ENCODE peak calls at places on chromosome 1, in seven cellular contexts. One of them, this sample, is unnamed.

GRCh38 chr1:193417945-193418744 is 231.7 kb upstream of the B3GALT2 start:
- DNase-seq in astrocyte of the spinal cord: peak; percentile 61
- DNase-seq in lower lobe of right lung: no peak
- DNase-seq in HFFc6: peak; percentile 14
- DNase-seq in activated CD8-positive, alpha-beta T cell treated with anti-CD3 and anti-CD28 coated beads for 36 hours: no peak
- DNase-seq in RWPE1: peak; percentile 38
- DNase-seq in body of pancreas: no peak
- DNase-seq in this sample: no peak

GRCh38 chr1:58881471-58881994 is 97.7 kb upstream of the JUN start:
- DNase-seq in HFFc6: peak; percentile 71
- DNase-seq in RWPE1: peak; percentile 71
- DNase-seq in astrocyte of the spinal cord: peak; percentile 47
- DNase-seq in body of pancreas: peak; percentile 65
- DNase-seq in lower lobe of right lung: no peak
- DNase-seq in activated CD8-positive, alpha-beta T cell treated with anti-CD3 and anti-CD28 coated beads for 36 hours: peak; percentile 15
- DNase-seq in this sample: peak; percentile 79

GRCh38 chr1:50633465-50633864 is 210.2 kb upstream of the DMRTA2 start:
- DNase-seq in RWPE1: no peak
- DNase-seq in astrocyte of the spinal cord: no peak
- DNase-seq in body of pancreas: no peak
- DNase-seq in lower lobe of right lung: no peak
- DNase-seq in HFFc6: no peak
- DNase-seq in activated CD8-positive, alpha-beta T cell treated with anti-CD3 and anti-CD28 coated beads for 36 hours: no peak
- DNase-seq in this sample: peak; percentile 20

GRCh38 chr1:45843474-45843905 is 40.1 kb downstream of the MAST2 start:
- DNase-seq in lower lobe of right lung: no peak
- DNase-seq in astrocyte of the spinal cord: peak; percentile 56
- DNase-seq in HFFc6: no peak
- DNase-seq in RWPE1: peak; percentile 4
- DNase-seq in body of pancreas: no peak
- DNase-seq in activated CD8-positive, alpha-beta T cell treated with anti-CD3 and anti-CD28 coated beads for 36 hours: no peak
- DNase-seq in this sample: no peak

GRCh38 chr1:180981596-180982387 is 40.9 kb downstream of the STX6 start:
- DNase-seq in HFFc6: no peak
- DNase-seq in body of pancreas: no peak
- DNase-seq in lower lobe of right lung: no peak
- DNase-seq in astrocyte of the spinal cord: peak; percentile 78
- DNase-seq in activated CD8-positive, alpha-beta T cell treated with anti-CD3 and anti-CD28 coated beads for 36 hours: peak; percentile 83
- DNase-seq in RWPE1: no peak
- DNase-seq in this sample: no peak

GRCh38 chr1:192476802-192477298 is 98.7 kb upstream of the RGS1 start:
- DNase-seq in lower lobe of right lung: peak; percentile 43
- DNase-seq in RWPE1: no peak
- DNase-seq in body of pancreas: no peak
- DNase-seq in astrocyte of the spinal cord: peak; percentile 72
- DNase-seq in HFFc6: no peak
- DNase-seq in activated CD8-positive, alpha-beta T cell treated with anti-CD3 and anti-CD28 coated beads for 36 hours: peak; percentile 10
- DNase-seq in this sample: peak; percentile 43

GRCh38 chr1:69146303-69146702 is 421.4 kb upstream of the LRRC7 start:
- DNase-seq in astrocyte of the spinal cord: no peak
- DNase-seq in activated CD8-positive, alpha-beta T cell treated with anti-CD3 and anti-CD28 coated beads for 36 hours: no peak
- DNase-seq in lower lobe of right lung: no peak
- DNase-seq in HFFc6: no peak
- DNase-seq in RWPE1: no peak
- DNase-seq in body of pancreas: no peak
- DNase-seq in this sample: no peak

GRCh38 chr1:243336163-243336562 is 80.3 kb downstream of the SDCCAG8 start:
- DNase-seq in RWPE1: no peak
- DNase-seq in HFFc6: no peak
- DNase-seq in astrocyte of the spinal cord: no peak
- DNase-seq in activated CD8-positive, alpha-beta T cell treated with anti-CD3 and anti-CD28 coated beads for 36 hours: no peak
- DNase-seq in body of pancreas: no peak
- DNase-seq in lower lobe of right lung: no peak
- DNase-seq in this sample: no peak

GRCh38 chr1:240478536-240478935 is 133.4 kb downstream of the GREM2 start:
- DNase-seq in lower lobe of right lung: no peak
- DNase-seq in body of pancreas: no peak
- DNase-seq in astrocyte of the spinal cord: no peak
- DNase-seq in activated CD8-positive, alpha-beta T cell treated with anti-CD3 and anti-CD28 coated beads for 36 hours: no peak
- DNase-seq in HFFc6: no peak
- DNase-seq in RWPE1: no peak
- DNase-seq in this sample: no peak

GRCh38 chr1:66809736-66810326 is 8.8 kb upstream of the INSL5 start:
- DNase-seq in activated CD8-positive, alpha-beta T cell treated with anti-CD3 and anti-CD28 coated beads for 36 hours: no peak
- DNase-seq in astrocyte of the spinal cord: peak; percentile 62
- DNase-seq in body of pancreas: no peak
- DNase-seq in HFFc6: peak; percentile 13
- DNase-seq in RWPE1: no peak
- DNase-seq in lower lobe of right lung: no peak
- DNase-seq in this sample: no peak

GRCh38 chr1:147236959-147237791 is 5.3 kb upstream of the CHD1L start:
- DNase-seq in activated CD8-positive, alpha-beta T cell treated with anti-CD3 and anti-CD28 coated beads for 36 hours: no peak
- DNase-seq in body of pancreas: peak; percentile 35
- DNase-seq in lower lobe of right lung: no peak
- DNase-seq in astrocyte of the spinal cord: no peak
- DNase-seq in HFFc6: no peak
- DNase-seq in RWPE1: no peak
- DNase-seq in this sample: peak; percentile 41

GRCh38 chr1:92805216-92805615 is 20.3 kb upstream of the EVI5 start:
- DNase-seq in RWPE1: no peak
- DNase-seq in body of pancreas: no peak
- DNase-seq in HFFc6: no peak
- DNase-seq in astrocyte of the spinal cord: no peak
- DNase-seq in activated CD8-positive, alpha-beta T cell treated with anti-CD3 and anti-CD28 coated beads for 36 hours: no peak
- DNase-seq in lower lobe of right lung: no peak
- DNase-seq in this sample: no peak

GRCh38 chr1:19824541-19824940 is 9.5 kb upstream of the RNF186 start:
- DNase-seq in activated CD8-positive, alpha-beta T cell treated with anti-CD3 and anti-CD28 coated beads for 36 hours: peak; percentile 25
- DNase-seq in lower lobe of right lung: no peak
- DNase-seq in RWPE1: no peak
- DNase-seq in HFFc6: no peak
- DNase-seq in body of pancreas: no peak
- DNase-seq in astrocyte of the spinal cord: no peak
- DNase-seq in this sample: no peak

GRCh38 chr1:87330201-87330953 is 1.7 kb downstream of the LMO4 start:
- DNase-seq in lower lobe of right lung: no peak
- DNase-seq in astrocyte of the spinal cord: peak; percentile 47
- DNase-seq in RWPE1: peak; percentile 20
- DNase-seq in HFFc6: no peak
- DNase-seq in body of pancreas: peak; percentile 19
- DNase-seq in activated CD8-positive, alpha-beta T cell treated with anti-CD3 and anti-CD28 coated beads for 36 hours: peak; percentile 41
- DNase-seq in this sample: no peak

DNA sequence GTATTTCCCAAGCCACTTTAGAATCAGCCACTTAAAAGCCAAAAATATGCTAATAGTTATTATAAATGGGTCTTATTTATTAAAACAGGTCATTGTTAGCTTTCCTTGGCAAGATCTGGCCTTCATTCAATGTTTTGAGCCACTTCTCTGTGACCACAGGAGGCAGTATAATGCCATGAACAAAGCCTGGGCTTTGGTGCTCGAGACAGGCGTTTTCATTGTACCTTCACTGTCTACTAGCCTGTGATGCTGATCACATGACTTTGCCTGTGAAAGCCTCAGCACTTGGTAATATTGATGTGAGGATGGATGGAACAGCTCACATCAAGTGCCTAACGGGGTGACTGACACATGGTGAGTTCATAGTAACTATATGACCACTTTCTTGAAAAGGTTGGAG is 217.0 kb downstream of the RWDD3 start:
- DNase-seq in RWPE1: no peak
- DNase-seq in HFFc6: no peak
- DNase-seq in body of pancreas: peak; percentile 21
- DNase-seq in lower lobe of right lung: no peak
- DNase-seq in astrocyte of the spinal cord: no peak
- DNase-seq in activated CD8-positive, alpha-beta T cell treated with anti-CD3 and anti-CD28 coated beads for 36 hours: no peak
- DNase-seq in this sample: peak; percentile 12
- TF ChIP-seq CTCF in RWPE1: no peak
- TF ChIP-seq CTCF in HFFc6: no peak
- TF ChIP-seq CTCF in body of pancreas: peak; percentile 52
- TF ChIP-seq CTCF in lower lobe of right lung: no peak
- TF ChIP-seq CTCF in astrocyte of the spinal cord: no peak
- TF ChIP-seq CTCF in activated CD8-positive, alpha-beta T cell treated with anti-CD3 and anti-CD28 coated beads for 36 hours: no peak
- TF ChIP-seq CTCF in this sample: no peak

GRCh38 chr1:226916497-226916896 is 23.6 kb upstream of the COQ8A start:
- DNase-seq in RWPE1: no peak
- DNase-seq in activated CD8-positive, alpha-beta T cell treated with anti-CD3 and anti-CD28 coated beads for 36 hours: no peak
- DNase-seq in lower lobe of right lung: no peak
- DNase-seq in astrocyte of the spinal cord: no peak
- DNase-seq in body of pancreas: no peak
- DNase-seq in HFFc6: no peak
- DNase-seq in this sample: no peak

GRCh38 chr1:226920446-226920894 is 19.6 kb upstream of the COQ8A start:
- DNase-seq in body of pancreas: peak; percentile 86
- DNase-seq in lower lobe of right lung: no peak
- DNase-seq in activated CD8-positive, alpha-beta T cell treated with anti-CD3 and anti-CD28 coated beads for 36 hours: no peak
- DNase-seq in RWPE1: no peak
- DNase-seq in HFFc6: no peak
- DNase-seq in astrocyte of the spinal cord: no peak
- DNase-seq in this sample: no peak

GRCh38 chr1:226919995-226920394 is 20.1 kb upstream of the COQ8A start:
- DNase-seq in RWPE1: no peak
- DNase-seq in lower lobe of right lung: no peak
- DNase-seq in body of pancreas: no peak
- DNase-seq in activated CD8-positive, alpha-beta T cell treated with anti-CD3 and anti-CD28 coated beads for 36 hours: no peak
- DNase-seq in astrocyte of the spinal cord: no peak
- DNase-seq in HFFc6: no peak
- DNase-seq in this sample: no peak

GRCh38 chr1:226919587-226919986 is 20.5 kb upstream of the COQ8A start:
- DNase-seq in astrocyte of the spinal cord: no peak
- DNase-seq in activated CD8-positive, alpha-beta T cell treated with anti-CD3 and anti-CD28 coated beads for 36 hours: no peak
- DNase-seq in lower lobe of right lung: no peak
- DNase-seq in RWPE1: no peak
- DNase-seq in HFFc6: no peak
- DNase-seq in body of pancreas: no peak
- DNase-seq in this sample: no peak

DNA sequence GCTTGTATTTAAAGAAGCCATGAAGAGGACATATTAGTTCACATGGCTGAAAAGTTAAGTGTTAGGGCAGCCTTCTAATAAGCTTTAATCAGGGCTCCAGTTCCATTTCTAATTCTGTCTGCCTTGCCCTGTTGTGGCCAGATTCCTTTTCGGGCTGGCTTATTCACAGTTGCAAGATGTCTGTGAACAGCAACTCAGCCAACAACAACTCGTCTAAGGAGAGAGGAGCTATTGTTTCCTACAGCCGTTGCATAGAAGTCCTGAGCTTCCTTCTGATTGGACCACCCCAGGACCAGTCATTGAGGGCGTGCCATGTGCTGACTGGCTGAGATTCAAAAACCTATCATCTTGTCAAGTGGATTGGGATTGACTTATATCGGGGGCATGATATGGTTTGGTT is 18.6 kb upstream of the COQ8A start:
- DNase-seq in activated CD8-positive, alpha-beta T cell treated with anti-CD3 and anti-CD28 coated beads for 36 hours: no peak
- DNase-seq in astrocyte of the spinal cord: no peak
- DNase-seq in RWPE1: no peak
- DNase-seq in body of pancreas: no peak
- DNase-seq in HFFc6: no peak
- DNase-seq in lower lobe of right lung: no peak
- DNase-seq in this sample: no peak
- TF ChIP-seq CTCF in activated CD8-positive, alpha-beta T cell treated with anti-CD3 and anti-CD28 coated beads for 36 hours: no peak
- TF ChIP-seq CTCF in astrocyte of the spinal cord: no peak
- TF ChIP-seq CTCF in RWPE1: no peak
- TF ChIP-seq CTCF in body of pancreas: no peak
- TF ChIP-seq CTCF in HFFc6: no peak
- TF ChIP-seq CTCF in lower lobe of right lung: no peak
- TF ChIP-seq CTCF in this sample: no peak

GRCh38 chr1:48873944-48874343 is 97.3 kb upstream of the BEND5 start:
- DNase-seq in body of pancreas: no peak
- DNase-seq in HFFc6: no peak
- DNase-seq in activated CD8-positive, alpha-beta T cell treated with anti-CD3 and anti-CD28 coated beads for 36 hours: no peak
- DNase-seq in RWPE1: no peak
- DNase-seq in astrocyte of the spinal cord: no peak
- DNase-seq in lower lobe of right lung: no peak
- DNase-seq in this sample: no peak

GRCh38 chr1:48870596-48870995 is 93.9 kb upstream of the BEND5 start:
- DNase-seq in body of pancreas: no peak
- DNase-seq in activated CD8-positive, alpha-beta T cell treated with anti-CD3 and anti-CD28 coated beads for 36 hours: peak; percentile 47
- DNase-seq in HFFc6: no peak
- DNase-seq in RWPE1: no peak
- DNase-seq in lower lobe of right lung: no peak
- DNase-seq in astrocyte of the spinal cord: no peak
- DNase-seq in this sample: peak; percentile 32

GRCh38 chr1:48864913-48865312 is 88.2 kb upstream of the BEND5 start:
- DNase-seq in RWPE1: no peak
- DNase-seq in lower lobe of right lung: no peak
- DNase-seq in astrocyte of the spinal cord: no peak
- DNase-seq in HFFc6: no peak
- DNase-seq in activated CD8-positive, alpha-beta T cell treated with anti-CD3 and anti-CD28 coated beads for 36 hours: no peak
- DNase-seq in body of pancreas: no peak
- DNase-seq in this sample: no peak

DNA sequence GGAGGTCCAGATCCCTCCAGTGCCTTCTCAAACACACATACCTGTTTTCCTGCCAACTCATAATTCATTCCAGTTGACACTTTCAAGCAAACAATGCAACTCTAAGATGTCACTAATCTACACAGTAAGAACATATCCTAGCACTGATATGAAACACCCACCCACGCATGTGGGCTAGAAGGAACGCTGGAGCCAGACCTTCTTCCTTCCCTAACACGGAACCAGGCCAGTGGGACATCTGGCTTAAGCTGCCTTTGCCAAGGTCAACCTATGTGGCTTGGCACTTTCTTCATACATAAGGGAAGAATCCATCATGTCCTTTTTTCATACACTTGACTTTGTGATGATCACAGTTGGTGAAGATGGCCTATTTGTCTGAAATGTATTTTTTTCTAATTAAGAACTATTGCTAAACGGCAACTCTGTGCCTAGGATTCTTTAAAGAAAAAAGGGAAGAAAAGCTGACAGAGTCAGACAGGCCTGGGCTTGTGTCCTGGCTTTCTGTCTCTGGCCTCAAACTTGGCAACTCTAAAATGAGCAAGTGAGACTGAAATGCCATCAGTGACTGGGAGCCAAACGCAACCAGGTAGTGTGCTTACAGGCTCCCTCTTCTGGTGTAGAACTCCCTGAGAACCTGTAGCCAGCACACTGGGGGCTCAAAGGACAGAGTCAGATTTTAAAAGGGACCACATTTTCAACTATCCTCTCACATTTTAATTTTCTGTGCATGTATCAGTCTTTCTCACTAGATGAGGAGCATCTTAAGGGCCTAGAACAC is 92.6 kb upstream of the BEND5 start:
- DNase-seq in HFFc6: no peak
- DNase-seq in lower lobe of right lung: no peak
- DNase-seq in RWPE1: peak; percentile 41
- DNase-seq in activated CD8-positive, alpha-beta T cell treated with anti-CD3 and anti-CD28 coated beads for 36 hours: no peak
- DNase-seq in astrocyte of the spinal cord: no peak
- DNase-seq in body of pancreas: no peak
- DNase-seq in this sample: no peak
- TF ChIP-seq CTCF in HFFc6: no peak
- TF ChIP-seq CTCF in lower lobe of right lung: no peak
- TF ChIP-seq CTCF in RWPE1: peak; percentile 52
- TF ChIP-seq CTCF in activated CD8-positive, alpha-beta T cell treated with anti-CD3 and anti-CD28 coated beads for 36 hours: no peak
- TF ChIP-seq CTCF in astrocyte of the spinal cord: no peak
- TF ChIP-seq CTCF in body of pancreas: no peak
- TF ChIP-seq CTCF in this sample: no peak

DNA sequence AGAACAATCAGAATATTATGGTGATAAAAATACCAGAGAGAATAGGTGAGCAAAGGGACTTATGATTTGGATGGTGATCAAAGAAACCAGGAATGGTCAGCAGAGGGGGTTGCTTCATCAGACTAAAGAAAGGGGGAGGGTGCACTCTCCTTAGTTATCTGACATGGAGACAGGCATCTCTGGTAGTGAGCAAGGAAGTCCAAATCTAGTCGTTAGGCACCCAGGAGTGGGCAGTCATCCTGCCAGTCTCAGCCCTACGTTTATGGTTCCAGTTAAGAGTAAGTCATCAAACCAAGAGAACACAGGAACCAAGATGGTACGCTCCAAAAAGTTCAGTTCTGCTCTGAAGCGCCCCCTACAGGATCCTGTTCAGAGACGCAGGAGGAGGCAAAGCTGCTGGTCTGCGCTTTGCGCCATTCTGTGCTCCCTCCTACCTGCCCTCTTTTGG is 28.6 kb downstream of the EBNA1BP2 start:
- DNase-seq in lower lobe of right lung: no peak
- DNase-seq in HFFc6: no peak
- DNase-seq in activated CD8-positive, alpha-beta T cell treated with anti-CD3 and anti-CD28 coated beads for 36 hours: peak; percentile 33
- DNase-seq in body of pancreas: no peak
- DNase-seq in astrocyte of the spinal cord: no peak
- DNase-seq in RWPE1: no peak
- DNase-seq in this sample: peak; percentile 11
- TF ChIP-seq CTCF in lower lobe of right lung: peak; percentile 7
- TF ChIP-seq CTCF in HFFc6: peak; percentile 64
- TF ChIP-seq CTCF in activated CD8-positive, alpha-beta T cell treated with anti-CD3 and anti-CD28 coated beads for 36 hours: peak; percentile 65
- TF ChIP-seq CTCF in body of pancreas: no peak
- TF ChIP-seq CTCF in astrocyte of the spinal cord: peak; percentile 28
- TF ChIP-seq CTCF in RWPE1: no peak
- TF ChIP-seq CTCF in this sample: peak; percentile 24

This sample was measured in Calu3.